ENCODE peak calls at places on chromosomes 7 and 10, in five cellular contexts. Q is dorsolateral prefrontal cortex, X is A549, O is GM23248, N is H7. C is an unnamed sample.

GRCh38 chr10:52050429-52051047 is 263.5 kb upstream of the DKK1 start:
- DNase-seq in X (no peak), O (no peak), Q (no peak), N (no peak), C (peak; percentile 14)

GRCh38 chr7:47786557-47787248 is 161.6 kb downstream of the PKD1L1 start:
- DNase-seq in Q (no peak), X (peak; percentile 100), N (no peak), O (peak; percentile 99), C (peak; percentile 99)

GRCh38 chr7:83111391-83111790 is 51.3 kb downstream of the PCLO start:
- DNase-seq in Q (no peak), O (no peak), N (no peak), X (no peak), C (no peak)

GRCh38 chr7:150453186-150453585 is 2.8 kb downstream of the GIMAP8 start:
- DNase-seq in N (no peak), Q (no peak), X (no peak), O (no peak), C (no peak)

GRCh38 chr10:107163086-107163880 is 1.2 kb downstream of the SORCS1 start:
- DNase-seq in Q (no peak), X (no peak), N (peak; percentile 23), O (peak; percentile 7), C (no peak)

GRCh38 chr10:35005868-35006267 is 84.3 kb downstream of the CUL2 start:
- DNase-seq in O (peak; percentile 99), N (no peak), Q (no peak), X (peak; percentile 80), C (peak; percentile 87)

GRCh38 chr7:124856299-124856888 is 73.2 kb downstream of the POT1 start:
- DNase-seq in Q (no peak), O (peak; percentile 67), N (peak; percentile 7), X (peak; percentile 30), C (peak; percentile 9)

GRCh38 chr10:133275683-133276092 is 980 bp downstream of the ADAM8 start:
- DNase-seq in N (peak; percentile 82), O (peak; percentile 21), X (no peak), Q (no peak), C (no peak)

GRCh38 chr7:27885652-27886051 is 145.7 kb downstream of the TAX1BP1 start:
- DNase-seq in X (no peak), N (no peak), Q (no peak), O (no peak), C (no peak)
- H3K4me3 ChIP-seq in X (no peak overlapping the region), N (no peak overlapping the region), Q (no peak overlapping the region), O (no peak overlapping the region), C (no peak overlapping the region)

GRCh38 chr10:63260103-63260859 is 127.2 kb downstream of the NRBF2 start:
- DNase-seq in N (no peak), X (no peak), O (no peak), Q (no peak), C (no peak)

GRCh38 chr10:63260860-63261251 is 127.7 kb downstream of the NRBF2 start:
- DNase-seq in Q (no peak), N (no peak), X (no peak), O (no peak), C (no peak)

GRCh38 chr10:63261496-63261895 is 128.4 kb downstream of the NRBF2 start:
- DNase-seq in O (peak; percentile 29), Q (no peak), N (no peak), X (no peak), C (no peak)

GRCh38 chr10:63257784-63258183 is 124.7 kb downstream of the NRBF2 start:
- DNase-seq in O (no peak), Q (no peak), N (no peak), X (no peak), C (no peak)

DNA sequence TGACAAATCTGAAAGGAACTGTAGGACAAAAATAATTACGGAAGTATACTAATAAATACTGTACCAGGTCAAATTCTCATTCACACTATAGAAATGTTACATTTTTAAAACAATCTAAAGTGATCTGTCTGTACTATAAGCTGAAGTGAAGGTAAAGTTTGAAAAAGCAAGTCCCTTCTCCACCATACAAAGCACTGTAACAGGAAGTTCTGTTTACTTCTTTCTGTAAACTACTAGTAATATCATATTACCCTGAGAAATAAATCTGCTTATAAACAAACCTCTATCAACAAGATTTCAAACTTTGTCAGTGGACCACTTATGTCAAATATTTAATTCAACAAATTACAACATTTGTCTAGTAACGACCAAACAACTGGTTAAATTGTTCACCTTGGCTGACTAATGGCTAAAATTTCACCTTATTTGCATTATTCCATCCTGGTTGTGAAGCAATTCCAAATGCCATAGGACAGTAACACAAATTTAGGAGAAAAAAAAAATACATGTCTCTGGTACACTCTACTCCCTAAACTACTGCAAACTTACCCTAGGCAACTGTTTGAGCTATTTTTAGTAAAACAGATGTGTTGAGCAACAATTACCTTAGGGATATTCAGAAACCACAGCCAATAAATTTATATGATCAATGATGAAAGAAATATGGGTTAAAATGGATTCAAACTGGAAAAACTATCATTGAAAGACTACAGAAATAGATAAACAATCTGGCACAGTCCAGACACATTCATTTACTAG is 126.0 kb downstream of the NRBF2 start:
- DNase-seq in Q (no peak), O (no peak), X (no peak), N (no peak), C (no peak)
- H3K4me3 ChIP-seq in Q (no peak overlapping the region), O (no peak overlapping the region), X (no peak overlapping the region), N (no peak overlapping the region), C (no peak overlapping the region)

GRCh38 chr7:128030999-128031681 is at the start of gene LRRC4:
- DNase-seq in N (peak; percentile 87), O (peak; percentile 83), Q (no peak), X (no peak), C (no peak)
- H3K4me3 ChIP-seq in N (peak within 1 kb of the TSS; percentile 69), O (peak within 1 kb of the TSS; percentile 78), Q (peak within 1 kb of the TSS; percentile 71), X (no peak within 1 kb of the TSS), C (peak within 1 kb of the TSS; percentile 47)

GRCh38 chr7:44103566-44103940 is 592 bp upstream of the AEBP1 start:
- DNase-seq in O (no peak), N (no peak), Q (no peak), X (no peak), C (no peak)
- H3K4me3 ChIP-seq in O (no peak overlapping the region), N (peak overlapping the region; percentile 75), Q (no peak overlapping the region), X (no peak overlapping the region), C (no peak overlapping the region)

GRCh38 chr10:3808689-3809199 is 23.7 kb upstream of the KLF6 start:
- DNase-seq in Q (no peak), X (no peak), O (no peak), N (no peak), C (no peak)
- H3K4me3 ChIP-seq in Q (no peak overlapping the region), X (no peak overlapping the region), O (no peak overlapping the region), N (no peak overlapping the region), C (no peak overlapping the region)

C was measured in skeletal muscle cell.